ENCODE peak calls at places on chromosomes 11 and 22, in five cellular contexts. One of them, this sample, is unnamed.
A peak's percentile ranks its signal among the peaks of the same experiment; 100 is the strongest.

GRCh38 chr22:44337658-44338004 is 24.9 kb upstream of the SHISAL1 start:
- DNase-seq in WERI-Rb-1: peak; percentile 35
- DNase-seq in A549: peak; percentile 33
- DNase-seq in AG04450: peak; percentile 29
- DNase-seq in IMR-90: peak; percentile 75
- DNase-seq in this sample: no peak

GRCh38 chr22:44609589-44609988 is 92.4 kb upstream of the PRR5 start:
- DNase-seq in WERI-Rb-1: no peak
- DNase-seq in A549: no peak
- DNase-seq in AG04450: no peak
- DNase-seq in IMR-90: no peak
- DNase-seq in this sample: no peak

GRCh38 chr11:23725752-23726151 is 771.1 kb upstream of the LUZP2 start:
- DNase-seq in WERI-Rb-1: no peak
- DNase-seq in IMR-90: no peak
- DNase-seq in A549: no peak
- DNase-seq in AG04450: no peak
- DNase-seq in this sample: no peak

GRCh38 chr11:14380947-14381555 is 22.1 kb upstream of the RRAS2 start:
- DNase-seq in IMR-90: peak; percentile 36
- DNase-seq in A549: peak; percentile 58
- DNase-seq in WERI-Rb-1: peak; percentile 37
- DNase-seq in AG04450: no peak
- DNase-seq in this sample: no peak

GRCh38 chr11:113552271-113552670 is 77.1 kb upstream of the DRD2 start:
- DNase-seq in WERI-Rb-1: no peak
- DNase-seq in IMR-90: no peak
- DNase-seq in A549: no peak
- DNase-seq in AG04450: no peak
- DNase-seq in this sample: no peak

GRCh38 chr11:37988031-37988430 is 1390.0 kb upstream of the RAG2 start:
- DNase-seq in A549: no peak
- DNase-seq in AG04450: peak; percentile 26
- DNase-seq in IMR-90: peak; percentile 17
- DNase-seq in WERI-Rb-1: no peak
- DNase-seq in this sample: no peak

GRCh38 chr22:23181763-23182288 is 1.5 kb downstream of the BCR start:
- DNase-seq in A549: no peak
- DNase-seq in WERI-Rb-1: no peak
- DNase-seq in AG04450: no peak
- DNase-seq in IMR-90: no peak
- DNase-seq in this sample: no peak

GRCh38 chr11:36594316-36594989 is at the start of gene IFTAP:
- DNase-seq in IMR-90: peak; percentile 92
- DNase-seq in AG04450: peak; percentile 72
- DNase-seq in A549: peak; percentile 90
- DNase-seq in WERI-Rb-1: peak; percentile 59
- DNase-seq in this sample: peak; percentile 85

GRCh38 chr11:128813729-128814128 is 53.4 kb downstream of the KCNJ1 start:
- DNase-seq in AG04450: no peak
- DNase-seq in A549: no peak
- DNase-seq in IMR-90: no peak
- DNase-seq in WERI-Rb-1: no peak
- DNase-seq in this sample: no peak

GRCh38 chr11:117438371-117439000 is 110.8 kb downstream of the CEP164 start:
- DNase-seq in A549: no peak
- DNase-seq in AG04450: no peak
- DNase-seq in WERI-Rb-1: no peak
- DNase-seq in IMR-90: peak; percentile 26
- DNase-seq in this sample: no peak

GRCh38 chr11:108253176-108253575 is 30.3 kb downstream of the ATM start:
- DNase-seq in WERI-Rb-1: no peak
- DNase-seq in AG04450: no peak
- DNase-seq in A549: no peak
- DNase-seq in IMR-90: peak; percentile 40
- DNase-seq in this sample: no peak

GRCh38 chr11:88280673-88281316 is 56.7 kb downstream of the CTSC start:
- DNase-seq in IMR-90: no peak
- DNase-seq in AG04450: no peak
- DNase-seq in A549: no peak
- DNase-seq in WERI-Rb-1: no peak
- DNase-seq in this sample: no peak

GRCh38 chr22:19974233-19974861 is 32.7 kb upstream of the TXNRD2 start:
- DNase-seq in AG04450: no peak
- DNase-seq in WERI-Rb-1: peak; percentile 84
- DNase-seq in IMR-90: peak; percentile 51
- DNase-seq in A549: peak; percentile 62
- DNase-seq in this sample: peak; percentile 51

GRCh38 chr11:11211186-11211585 is 141.9 kb downstream of the CSNK2A3 start:
- DNase-seq in IMR-90: no peak
- DNase-seq in AG04450: no peak
- DNase-seq in A549: no peak
- DNase-seq in WERI-Rb-1: no peak
- DNase-seq in this sample: no peak

GRCh38 chr11:36222755-36223635 is 66.2 kb downstream of the COMMD9 start:
- DNase-seq in A549: no peak
- DNase-seq in WERI-Rb-1: no peak
- DNase-seq in IMR-90: peak; percentile 38
- DNase-seq in AG04450: no peak
- DNase-seq in this sample: no peak

GRCh38 chr22:40383905-40384304 is 13.5 kb downstream of the SGSM3 start:
- DNase-seq in WERI-Rb-1: no peak
- DNase-seq in A549: no peak
- DNase-seq in IMR-90: peak; percentile 75
- DNase-seq in AG04450: no peak
- DNase-seq in this sample: no peak

GRCh38 chr11:78074756-78075155 is 4.9 kb downstream of the NDUFC2 start:
- DNase-seq in AG04450: no peak
- DNase-seq in A549: no peak
- DNase-seq in WERI-Rb-1: no peak
- DNase-seq in IMR-90: no peak
- DNase-seq in this sample: no peak

GRCh38 chr11:27596802-27597201 is 90.2 kb upstream of the LIN7C start:
- DNase-seq in IMR-90: no peak
- DNase-seq in A549: no peak
- DNase-seq in AG04450: no peak
- DNase-seq in WERI-Rb-1: no peak
- DNase-seq in this sample: no peak

GRCh38 chr11:107078375-107078774 is 60.1 kb upstream of the GUCY1A2 start:
- DNase-seq in IMR-90: no peak
- DNase-seq in A549: peak; percentile 3
- DNase-seq in WERI-Rb-1: no peak
- DNase-seq in AG04450: no peak
- DNase-seq in this sample: no peak

GRCh38 chr22:40818192-40818746 is 877 bp downstream of the SLC25A17 start:
- DNase-seq in A549: no peak
- DNase-seq in WERI-Rb-1: no peak
- DNase-seq in IMR-90: no peak
- DNase-seq in AG04450: no peak
- DNase-seq in this sample: no peak

GRCh38 chr11:110331626-110332025 is 35.2 kb upstream of the RDX start:
- DNase-seq in A549: no peak
- DNase-seq in IMR-90: no peak
- DNase-seq in AG04450: no peak
- DNase-seq in WERI-Rb-1: no peak
- DNase-seq in this sample: no peak

GRCh38 chr11:130705670-130706421 is 210.4 kb downstream of the SNX19 start:
- DNase-seq in A549: no peak
- DNase-seq in WERI-Rb-1: no peak
- DNase-seq in IMR-90: no peak
- DNase-seq in AG04450: no peak
- DNase-seq in this sample: peak; percentile 48

GRCh38 chr11:38460901-38461300 is 1862.9 kb upstream of the RAG2 start:
- DNase-seq in IMR-90: peak; percentile 41
- DNase-seq in A549: no peak
- DNase-seq in AG04450: peak; percentile 59
- DNase-seq in WERI-Rb-1: peak; percentile 16
- DNase-seq in this sample: peak; percentile 87

GRCh38 chr11:126415669-126416420 is 60.4 kb downstream of the ST3GAL4 start:
- DNase-seq in AG04450: no peak
- DNase-seq in WERI-Rb-1: no peak
- DNase-seq in A549: no peak
- DNase-seq in IMR-90: no peak
- DNase-seq in this sample: no peak

GRCh38 chr11:61616443-61616842 is 35.6 kb upstream of the SYT7 start:
- DNase-seq in IMR-90: peak; percentile 85
- DNase-seq in WERI-Rb-1: no peak
- DNase-seq in A549: no peak
- DNase-seq in AG04450: no peak
- DNase-seq in this sample: no peak

GRCh38 chr22:48695731-48696305 is 1131.9 kb downstream of the BRD1 start:
- DNase-seq in A549: no peak
- DNase-seq in WERI-Rb-1: no peak
- DNase-seq in AG04450: no peak
- DNase-seq in IMR-90: no peak
- DNase-seq in this sample: no peak
- H3K4me3 ChIP-seq in A549: no peak overlapping the region
- H3K4me3 ChIP-seq in WERI-Rb-1: no peak overlapping the region
- H3K4me3 ChIP-seq in AG04450: no peak overlapping the region
- H3K4me3 ChIP-seq in IMR-90: no peak overlapping the region
- H3K4me3 ChIP-seq in this sample: no peak overlapping the region

DNA sequence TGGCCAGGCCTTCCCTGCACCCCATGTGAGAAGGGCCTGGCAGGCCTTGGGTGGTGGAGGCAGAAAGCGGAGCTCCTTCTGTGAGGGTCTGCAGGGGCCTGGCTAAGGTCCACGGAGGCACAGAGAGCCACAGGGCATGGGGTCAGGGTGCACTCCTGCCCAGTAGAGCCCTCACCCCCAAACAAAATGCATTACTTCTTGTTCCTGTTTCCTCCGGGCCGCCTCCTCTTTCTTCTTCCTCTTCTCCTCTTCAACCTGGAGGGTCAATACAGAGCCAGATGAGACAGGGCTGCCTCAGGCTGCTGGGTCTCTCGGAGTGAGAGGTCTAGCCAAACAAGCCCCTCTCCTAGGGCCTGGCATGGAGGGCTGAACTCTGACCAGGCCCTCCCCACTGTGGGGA is 10.2 kb upstream of the NAP1L4 start:
- DNase-seq in A549: no peak
- DNase-seq in IMR-90: no peak
- DNase-seq in AG04450: no peak
- DNase-seq in WERI-Rb-1: no peak
- DNase-seq in this sample: no peak
- TF ChIP-seq CTCF in A549: no peak
- TF ChIP-seq CTCF in IMR-90: no peak
- TF ChIP-seq CTCF in AG04450: no peak
- TF ChIP-seq CTCF in WERI-Rb-1: no peak
- TF ChIP-seq CTCF in this sample: no peak

DNA sequence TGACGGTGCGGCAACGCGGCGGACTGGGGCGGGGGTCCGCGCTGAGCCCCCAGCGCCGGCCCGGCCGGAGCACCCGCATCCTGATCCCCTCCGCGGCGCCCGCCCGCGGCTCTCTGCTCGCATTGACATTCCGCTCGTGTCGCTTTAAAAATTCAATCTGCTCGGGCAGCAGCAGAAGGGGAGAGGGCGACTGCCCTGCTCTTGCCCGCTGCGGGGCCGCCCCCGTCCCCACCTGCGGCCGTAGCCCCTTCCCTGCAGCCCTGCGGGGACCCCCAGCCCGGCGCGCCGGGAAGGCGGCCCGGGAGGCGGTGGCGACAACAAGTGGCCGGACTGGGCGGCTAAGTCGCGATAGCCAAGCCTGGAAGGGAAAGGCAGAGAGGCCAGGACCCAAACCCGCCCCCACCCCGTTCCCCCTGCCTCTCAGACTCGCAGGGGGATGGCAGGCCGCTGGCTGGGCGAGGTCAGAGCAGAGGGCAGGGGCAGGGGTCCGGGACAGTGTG is 1.1 kb downstream of the CABP7 start:
- DNase-seq in AG04450: no peak
- DNase-seq in IMR-90: no peak
- DNase-seq in WERI-Rb-1: no peak
- DNase-seq in A549: no peak
- DNase-seq in this sample: no peak
- H3K4me3 ChIP-seq in AG04450: no peak overlapping the region
- H3K4me3 ChIP-seq in IMR-90: no peak overlapping the region
- H3K4me3 ChIP-seq in WERI-Rb-1: peak overlapping the region; percentile 40
- H3K4me3 ChIP-seq in A549: peak overlapping the region; percentile 47
- H3K4me3 ChIP-seq in this sample: no peak overlapping the region

DNA sequence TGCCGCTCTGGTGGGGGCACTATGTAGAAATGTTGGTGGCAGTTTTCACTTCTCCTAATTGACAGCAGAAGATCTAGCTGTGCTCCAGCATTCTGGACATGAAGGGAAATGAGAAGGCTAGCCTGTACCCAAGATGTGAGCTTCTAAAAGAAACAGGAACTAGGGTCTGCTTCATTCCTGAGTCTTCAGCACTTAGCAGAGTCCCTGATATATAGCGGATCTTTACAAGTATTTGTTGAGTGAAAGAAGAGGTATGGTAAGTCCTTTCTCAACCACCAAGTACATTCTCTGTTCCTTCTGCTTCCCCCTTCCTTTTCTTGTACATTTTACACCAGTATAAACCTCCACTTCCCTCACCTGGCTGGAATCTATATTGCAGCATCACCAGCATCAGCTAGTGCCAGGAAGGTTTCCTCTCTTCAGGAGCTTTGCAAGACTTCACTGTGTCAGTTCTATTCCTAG is 408.3 kb upstream of the CADM1 start:
- DNase-seq in A549: no peak
- DNase-seq in IMR-90: peak; percentile 25
- DNase-seq in AG04450: no peak
- DNase-seq in WERI-Rb-1: peak; percentile 25
- DNase-seq in this sample: no peak
- TF ChIP-seq CTCF in A549: no peak
- TF ChIP-seq CTCF in IMR-90: peak; percentile 35
- TF ChIP-seq CTCF in AG04450: peak; percentile 54
- TF ChIP-seq CTCF in WERI-Rb-1: peak; percentile 49
- TF ChIP-seq CTCF in this sample: peak; percentile 30

GRCh38 chr22:38456272-38456837 is 1.4 kb upstream of the KCNJ4 start:
- DNase-seq in AG04450: no peak
- DNase-seq in A549: no peak
- DNase-seq in IMR-90: no peak
- DNase-seq in WERI-Rb-1: no peak
- DNase-seq in this sample: no peak
- H3K4me3 ChIP-seq in AG04450: no peak overlapping the region
- H3K4me3 ChIP-seq in A549: peak overlapping the region; percentile 62
- H3K4me3 ChIP-seq in IMR-90: no peak overlapping the region
- H3K4me3 ChIP-seq in WERI-Rb-1: peak overlapping the region; percentile 48
- H3K4me3 ChIP-seq in this sample: no peak overlapping the region

DNA sequence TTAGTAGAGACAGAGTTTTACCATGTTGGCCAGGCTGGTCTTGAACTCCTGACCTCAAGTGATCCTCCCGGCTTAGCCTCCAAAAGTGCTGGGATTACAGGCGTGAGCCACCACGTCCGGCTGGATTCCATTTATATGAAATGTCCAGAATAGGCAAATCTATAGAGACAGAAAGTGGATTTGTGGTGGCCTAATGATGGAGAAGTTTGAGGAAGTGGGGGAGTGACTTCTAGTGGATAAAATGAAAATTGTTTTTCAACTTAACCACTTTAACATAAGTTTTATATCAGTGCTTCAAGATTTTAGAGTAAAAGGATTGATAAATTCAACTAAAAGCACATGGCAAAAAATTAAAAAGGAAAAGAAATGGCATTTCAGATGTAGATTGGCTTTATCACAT is 66.2 kb downstream of the HIPK3 start:
- DNase-seq in IMR-90: no peak
- DNase-seq in WERI-Rb-1: no peak
- DNase-seq in A549: no peak
- DNase-seq in AG04450: no peak
- DNase-seq in this sample: no peak
- TF ChIP-seq CTCF in IMR-90: peak; percentile 7
- TF ChIP-seq CTCF in WERI-Rb-1: no peak
- TF ChIP-seq CTCF in A549: no peak
- TF ChIP-seq CTCF in AG04450: no peak
- TF ChIP-seq CTCF in this sample: no peak

This sample was measured in LNCaP clone FGC.